ENCODE peak calls at places on chromosomes 5 and 9, in seven cellular contexts. One of them, this sample, is unnamed.

GRCh38 chr9:122029898-122030297 is 63.2 kb downstream of the TTLL11 start:
- DNase-seq in HepG2: peak; percentile 14
- DNase-seq in GM12878: no peak
- DNase-seq in HCT116: no peak
- DNase-seq in SK-N-SH: no peak
- DNase-seq in K562: no peak
- DNase-seq in H1: no peak
- DNase-seq in this sample: no peak

GRCh38 chr9:113309204-113309813 is 6.1 kb upstream of the RNF183 start:
- DNase-seq in HepG2: peak; percentile 53
- DNase-seq in GM12878: no peak
- DNase-seq in HCT116: peak; percentile 8
- DNase-seq in SK-N-SH: peak; percentile 69
- DNase-seq in K562: peak; percentile 63
- DNase-seq in H1: no peak
- DNase-seq in this sample: peak; percentile 75

GRCh38 chr5:153463806-153464205 is 26.7 kb upstream of the GRIA1 start:
- DNase-seq in HepG2: no peak
- DNase-seq in GM12878: no peak
- DNase-seq in HCT116: no peak
- DNase-seq in SK-N-SH: no peak
- DNase-seq in K562: no peak
- DNase-seq in H1: no peak
- DNase-seq in this sample: no peak

GRCh38 chr5:21225223-21226064 is 1237.4 kb upstream of the CDH18 start:
- DNase-seq in HepG2: peak; percentile 2
- DNase-seq in GM12878: no peak
- DNase-seq in HCT116: no peak
- DNase-seq in SK-N-SH: no peak
- DNase-seq in K562: peak; percentile 51
- DNase-seq in H1: no peak
- DNase-seq in this sample: no peak

GRCh38 chr5:3411363-3411762 is 184.3 kb upstream of the IRX1 start:
- DNase-seq in HepG2: no peak
- DNase-seq in GM12878: no peak
- DNase-seq in HCT116: no peak
- DNase-seq in SK-N-SH: no peak
- DNase-seq in K562: no peak
- DNase-seq in H1: no peak
- DNase-seq in this sample: no peak

GRCh38 chr5:133430095-133430494 is 182.2 kb downstream of the FSTL4 start:
- DNase-seq in HepG2: no peak
- DNase-seq in GM12878: no peak
- DNase-seq in HCT116: no peak
- DNase-seq in SK-N-SH: no peak
- DNase-seq in K562: no peak
- DNase-seq in H1: no peak
- DNase-seq in this sample: no peak

GRCh38 chr9:90783964-90784363 is 17.7 kb upstream of the SYK start:
- DNase-seq in HepG2: no peak
- DNase-seq in GM12878: no peak
- DNase-seq in HCT116: no peak
- DNase-seq in SK-N-SH: no peak
- DNase-seq in K562: no peak
- DNase-seq in H1: no peak
- DNase-seq in this sample: no peak

GRCh38 chr9:86655147-86655546 is 292.2 kb downstream of the GAS1 start:
- DNase-seq in HepG2: no peak
- DNase-seq in GM12878: no peak
- DNase-seq in HCT116: no peak
- DNase-seq in SK-N-SH: no peak
- DNase-seq in K562: no peak
- DNase-seq in H1: no peak
- DNase-seq in this sample: no peak

GRCh38 chr5:91397791-91398190 is 14.7 kb upstream of the ARRDC3 start:
- DNase-seq in HepG2: no peak
- DNase-seq in GM12878: no peak
- DNase-seq in HCT116: no peak
- DNase-seq in SK-N-SH: no peak
- DNase-seq in K562: no peak
- DNase-seq in H1: no peak
- DNase-seq in this sample: no peak

GRCh38 chr5:37892571-37892970 is 52.7 kb upstream of the GDNF start:
- DNase-seq in HepG2: no peak
- DNase-seq in GM12878: no peak
- DNase-seq in HCT116: no peak
- DNase-seq in SK-N-SH: no peak
- DNase-seq in K562: no peak
- DNase-seq in H1: no peak
- DNase-seq in this sample: no peak

GRCh38 chr5:68505917-68506860 is 290.6 kb downstream of the PIK3R1 start:
- DNase-seq in HepG2: peak; percentile 54
- DNase-seq in GM12878: no peak
- DNase-seq in HCT116: peak; percentile 60
- DNase-seq in SK-N-SH: no peak
- DNase-seq in K562: peak; percentile 56
- DNase-seq in H1: no peak
- DNase-seq in this sample: no peak

DNA sequence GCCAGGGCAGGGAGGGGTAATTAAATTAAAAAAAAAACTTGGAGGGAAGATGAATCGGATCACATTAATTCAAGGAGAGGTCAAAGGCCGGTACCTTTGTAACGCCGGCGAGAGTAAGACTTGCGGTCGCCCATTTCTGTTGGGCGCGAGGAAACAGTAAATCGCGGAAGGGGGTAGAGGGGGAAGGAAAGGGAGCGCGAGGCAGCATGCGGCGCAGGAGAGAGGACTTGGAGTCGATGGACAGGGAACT is 324 bp upstream of the RGMB start:
- DNase-seq in HepG2: no peak
- DNase-seq in GM12878: peak; percentile 53
- DNase-seq in HCT116: no peak
- DNase-seq in SK-N-SH: no peak
- DNase-seq in K562: no peak
- DNase-seq in H1: no peak
- DNase-seq in this sample: no peak
- TF ChIP-seq JUND in HepG2: no peak
- TF ChIP-seq JUND in GM12878: no peak
- TF ChIP-seq JUND in HCT116: no peak
- TF ChIP-seq JUND in SK-N-SH: no peak
- TF ChIP-seq JUND in K562: no peak
- TF ChIP-seq JUND in H1: no peak
- TF ChIP-seq JUND in this sample: no peak

DNA sequence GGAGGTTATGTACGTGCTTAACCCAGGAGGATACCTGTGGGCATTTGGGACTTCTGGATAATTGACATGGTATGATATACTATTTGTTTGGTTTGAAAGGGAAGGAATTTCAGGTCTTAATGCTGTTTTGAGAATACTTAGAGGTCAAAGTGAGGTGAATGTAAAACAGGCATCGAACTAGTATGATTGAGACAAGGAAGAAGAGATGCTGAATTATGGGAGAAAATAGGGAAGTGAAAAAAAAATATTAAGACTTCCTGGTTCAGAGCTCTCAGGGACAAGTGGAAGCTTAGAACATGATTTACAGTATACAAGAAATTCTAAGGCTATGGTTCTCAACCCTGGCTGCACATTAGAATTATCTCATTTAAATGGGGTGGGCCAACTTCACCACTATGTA is 115.3 kb downstream of the CD180 start:
- DNase-seq in HepG2: no peak
- DNase-seq in GM12878: no peak
- DNase-seq in HCT116: no peak
- DNase-seq in SK-N-SH: no peak
- DNase-seq in K562: no peak
- DNase-seq in H1: no peak
- DNase-seq in this sample: no peak
- TF ChIP-seq JUND in HepG2: no peak
- TF ChIP-seq JUND in GM12878: no peak
- TF ChIP-seq JUND in HCT116: no peak
- TF ChIP-seq JUND in SK-N-SH: no peak
- TF ChIP-seq JUND in K562: no peak
- TF ChIP-seq JUND in H1: no peak
- TF ChIP-seq JUND in this sample: no peak

GRCh38 chr5:6398570-6399230 is 20.4 kb upstream of the MED10 start:
- DNase-seq in HepG2: no peak
- DNase-seq in GM12878: no peak
- DNase-seq in HCT116: no peak
- DNase-seq in SK-N-SH: no peak
- DNase-seq in K562: no peak
- DNase-seq in H1: no peak
- DNase-seq in this sample: no peak

GRCh38 chr5:6397536-6398269 is 19.4 kb upstream of the MED10 start:
- DNase-seq in HepG2: no peak
- DNase-seq in GM12878: no peak
- DNase-seq in HCT116: no peak
- DNase-seq in SK-N-SH: no peak
- DNase-seq in K562: no peak
- DNase-seq in H1: no peak
- DNase-seq in this sample: no peak

GRCh38 chr5:6395621-6396020 is 17.3 kb upstream of the MED10 start:
- DNase-seq in HepG2: no peak
- DNase-seq in GM12878: no peak
- DNase-seq in HCT116: no peak
- DNase-seq in SK-N-SH: no peak
- DNase-seq in K562: no peak
- DNase-seq in H1: no peak
- DNase-seq in this sample: no peak

GRCh38 chr5:6396043-6396442 is 17.7 kb upstream of the MED10 start:
- DNase-seq in HepG2: no peak
- DNase-seq in GM12878: no peak
- DNase-seq in HCT116: no peak
- DNase-seq in SK-N-SH: no peak
- DNase-seq in K562: no peak
- DNase-seq in H1: no peak
- DNase-seq in this sample: no peak

GRCh38 chr5:6396836-6397535 is 18.6 kb upstream of the MED10 start:
- DNase-seq in HepG2: no peak
- DNase-seq in GM12878: no peak
- DNase-seq in HCT116: no peak
- DNase-seq in SK-N-SH: no peak
- DNase-seq in K562: no peak
- DNase-seq in H1: no peak
- DNase-seq in this sample: no peak
- TF ChIP-seq JUND in HepG2: no peak
- TF ChIP-seq JUND in GM12878: no peak
- TF ChIP-seq JUND in HCT116: no peak
- TF ChIP-seq JUND in SK-N-SH: no peak
- TF ChIP-seq JUND in K562: no peak
- TF ChIP-seq JUND in H1: no peak
- TF ChIP-seq JUND in this sample: no peak

DNA sequence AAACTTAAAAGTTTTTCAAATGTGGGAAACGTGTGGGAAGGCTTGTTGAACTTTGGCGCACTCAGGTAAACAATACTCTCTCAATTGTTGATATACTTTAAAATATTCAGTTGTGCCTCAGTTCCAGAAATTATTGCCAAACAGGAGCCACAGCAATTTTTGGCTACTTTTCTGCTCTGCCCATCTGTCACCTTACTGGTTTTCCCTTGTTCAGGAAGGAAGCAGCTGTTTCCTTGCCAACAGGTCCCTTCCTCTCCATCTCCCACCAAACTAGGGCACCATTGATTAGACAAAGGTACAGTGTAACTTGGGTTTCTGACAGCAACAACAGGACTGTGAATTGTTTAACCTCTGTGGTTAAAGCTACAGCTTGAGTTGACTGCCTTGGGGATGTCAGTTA is 76.8 kb downstream of the PIP5K1B start:
- DNase-seq in HepG2: no peak
- DNase-seq in GM12878: no peak
- DNase-seq in HCT116: no peak
- DNase-seq in SK-N-SH: no peak
- DNase-seq in K562: no peak
- DNase-seq in H1: no peak
- DNase-seq in this sample: no peak
- TF ChIP-seq JUND in HepG2: no peak
- TF ChIP-seq JUND in GM12878: no peak
- TF ChIP-seq JUND in HCT116: no peak
- TF ChIP-seq JUND in SK-N-SH: no peak
- TF ChIP-seq JUND in K562: no peak
- TF ChIP-seq JUND in H1: no peak
- TF ChIP-seq JUND in this sample: no peak